ENCODE peak calls at places on chromosomes 1 and 21, in eight cellular contexts. G is tibial artery, Q is psoas muscle, K is dorsolateral prefrontal cortex, Z is heart right ventricle, W is heart left ventricle, C is adrenal gland, V is foreskin keratinocyte. O is an unnamed sample.

GRCh38 chr1:211734791-211735190 is 59.4 kb upstream of the NEK2 start:
- DNase-seq in G (no peak), Q (no peak), K (no peak), Z (no peak), W (no peak), C (no peak), V (no peak), O (no peak)

GRCh38 chr1:18534810-18535205 is 54.1 kb downstream of the KLHDC7A start:
- DNase-seq in G (no peak), Q (no peak), K (no peak), Z (no peak), W (no peak), C (no peak), V (no peak), O (no peak)

GRCh38 chr1:84260852-84261518 is 40.5 kb upstream of the SAMD13 start:
- DNase-seq in G (no peak), Q (no peak), K (no peak), Z (no peak), W (no peak), C (no peak), V (no peak), O (no peak)

GRCh38 chr1:90717665-90718410 is 736 bp upstream of the BARHL2 start:
- DNase-seq in G (no peak), Q (no peak), K (no peak), Z (no peak), W (no peak), C (no peak), V (no peak), O (no peak)

GRCh38 chr1:95407864-95408291 is 173.9 kb downstream of the RWDD3 start:
- DNase-seq in G (no peak), Q (no peak), K (no peak), Z (no peak), W (no peak), C (no peak), V (no peak), O (no peak)

GRCh38 chr1:228084325-228084724 is 1.8 kb downstream of the ARF1 start:
- DNase-seq in G (no peak), Q (peak; percentile 11), K (peak; percentile 29), Z (no peak), W (no peak), C (no peak), V (no peak), O (no peak)

GRCh38 chr21:34886554-34887385 is 162.3 kb downstream of the RUNX1 start:
- DNase-seq in G (peak; percentile 40), Q (peak; percentile 60), K (no peak), Z (peak; percentile 24), W (peak; percentile 36), C (peak; percentile 25), V (no peak), O (no peak)

GRCh38 chr1:6603851-6604558 is 1.3 kb upstream of the KLHL21 start:
- DNase-seq in G (peak; percentile 89), Q (peak; percentile 89), K (no peak), Z (peak; percentile 72), W (peak; percentile 88), C (peak; percentile 63), V (no peak), O (no peak)

GRCh38 chr1:212595787-212596714 is 12.5 kb upstream of the ATF3 start:
- DNase-seq in G (no peak), Q (no peak), K (no peak), Z (no peak), W (no peak), C (no peak), V (peak; percentile 99), O (no peak)

GRCh38 chr1:207004931-207005830 is 27.4 kb downstream of the C1orf116 start:
- DNase-seq in G (no peak), Q (no peak), K (no peak), Z (no peak), W (no peak), C (peak; percentile 73), V (peak; percentile 64), O (peak; percentile 15)

GRCh38 chr1:36352910-36353878 is 29.7 kb upstream of the EVA1B start:
- DNase-seq in G (no peak), Q (peak; percentile 28), K (no peak), Z (no peak), W (no peak), C (no peak), V (no peak), O (no peak)

GRCh38 chr1:76299036-76299435 is 224.5 kb downstream of the ST6GALNAC3 start:
- DNase-seq in G (no peak), Q (no peak), K (no peak), Z (no peak), W (no peak), C (no peak), V (no peak), O (no peak)

GRCh38 chr1:145795257-145795881 is 28.5 kb downstream of the RNF115 start:
- DNase-seq in G (no peak), Q (no peak), K (no peak), Z (no peak), W (no peak), C (no peak), V (no peak), O (no peak)

GRCh38 chr1:243982451-243983018 is 68.5 kb upstream of the ZBTB18 start:
- DNase-seq in G (no peak), Q (no peak), K (no peak), Z (no peak), W (no peak), C (no peak), V (no peak), O (no peak)

GRCh38 chr1:180773210-180773865 is 139.4 kb upstream of the KIAA1614 start:
- DNase-seq in G (no peak), Q (no peak), K (no peak), Z (no peak), W (no peak), C (no peak), V (peak; percentile 11), O (no peak)

DNA sequence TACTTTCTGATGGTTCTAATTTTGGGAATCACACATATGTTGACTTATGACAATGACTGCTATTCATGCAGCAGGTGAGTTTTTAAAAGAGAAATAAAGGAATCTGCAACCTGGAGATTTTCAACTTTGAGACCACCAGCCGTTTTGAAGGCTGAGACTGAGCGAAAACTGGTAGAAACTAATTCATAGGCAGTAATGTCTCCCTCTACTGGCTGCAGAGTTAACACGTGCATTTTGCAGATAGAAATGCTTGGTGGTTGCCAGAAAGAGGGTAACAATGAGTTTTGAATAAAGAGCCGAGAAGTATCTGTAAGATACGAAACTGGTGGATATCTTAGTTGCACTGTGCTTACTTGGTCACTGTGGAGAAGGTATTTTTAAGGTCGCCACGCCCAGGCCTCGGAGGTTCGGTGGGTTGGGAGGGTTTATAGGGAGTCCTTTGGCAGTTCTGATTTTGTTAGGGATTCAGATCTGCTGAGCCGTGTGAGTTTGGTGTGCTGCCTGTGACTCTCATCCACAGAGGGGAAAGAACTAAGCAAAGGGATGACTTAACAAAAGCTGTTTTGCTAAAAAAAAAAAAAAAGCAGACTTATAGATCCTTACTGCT is 83.0 kb downstream of the RYR2 start:
- DNase-seq in G (no peak), Q (no peak), K (no peak), Z (no peak), W (no peak), C (no peak), V (no peak), O (no peak)
- TF ChIP-seq CTCF in G (peak; percentile 46), Q (no peak), K (no peak), Z (peak; percentile 37), W (peak; percentile 11), C (peak; percentile 22), V (peak; percentile 24), O (no peak)

DNA sequence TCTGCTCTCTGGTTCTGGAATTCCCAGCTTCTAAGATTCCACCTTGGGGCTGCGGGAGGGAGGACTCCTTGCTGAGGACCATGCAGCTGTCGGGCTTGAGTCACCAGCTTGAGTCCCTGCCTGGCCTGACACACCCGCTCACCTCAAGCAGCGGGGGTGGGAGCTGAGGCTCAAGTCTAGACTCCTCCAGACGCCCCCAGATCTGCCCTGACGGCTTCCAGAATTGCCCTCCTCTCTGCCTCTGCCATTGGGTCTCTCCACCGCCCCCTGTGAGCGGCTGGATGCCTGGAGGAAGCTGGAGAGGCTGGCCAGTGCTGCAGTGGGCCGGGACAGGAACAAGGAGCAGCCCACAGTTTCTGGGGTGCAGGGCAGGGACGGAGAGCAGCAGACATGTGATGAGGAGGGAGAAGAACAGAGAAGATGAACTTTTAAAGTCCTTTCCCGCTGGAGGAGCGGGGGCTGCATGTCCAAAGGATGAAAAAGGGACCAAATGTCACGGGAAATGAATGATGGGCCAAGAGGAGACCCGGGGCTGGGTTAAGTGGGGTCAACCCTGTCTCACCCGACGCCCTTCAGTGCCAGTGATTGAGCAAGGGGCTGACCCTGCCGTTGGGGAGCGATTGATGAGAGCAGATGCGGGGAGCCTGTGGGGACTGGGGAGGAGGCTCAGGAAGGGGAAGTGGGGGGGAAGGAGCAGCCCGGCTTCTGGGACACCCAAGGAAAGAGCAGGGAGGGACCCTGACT is 13.5 kb downstream of the CRABP2 start:
- DNase-seq in G (no peak), Q (no peak), K (no peak), Z (no peak), W (no peak), C (no peak), V (peak; percentile 61), O (no peak)
- H3K27ac ChIP-seq in G (no peak overlapping the region), Q (no peak overlapping the region), K (no peak overlapping the region), Z (no peak overlapping the region), W (no peak overlapping the region), C (no peak overlapping the region), V (peak overlapping the region; percentile 62), O (no peak overlapping the region)

GRCh38 chr21:31725202-31725840 is 6.6 kb downstream of the SCAF4 start:
- DNase-seq in G (no peak), Q (no peak), K (no peak), Z (no peak), W (no peak), C (no peak), V (no peak), O (no peak)
- H3K27me3 ChIP-seq in G (no peaks in the 10 kb centered on the region), Q (no peaks in the 10 kb centered on the region), K (no peaks in the 10 kb centered on the region), Z (no peaks in the 10 kb centered on the region), W (no peaks in the 10 kb centered on the region), C (no peaks in the 10 kb centered on the region), V (no peaks in the 10 kb centered on the region), O (no peaks in the 10 kb centered on the region)

GRCh38 chr1:9240914-9241820 is 6.6 kb downstream of the H6PD start:
- DNase-seq in G (no peak), Q (no peak), K (no peak), Z (no peak), W (no peak), C (no peak), V (no peak), O (no peak)

GRCh38 chr1:9238550-9238949 is 4.0 kb downstream of the H6PD start:
- DNase-seq in G (no peak), Q (no peak), K (no peak), Z (no peak), W (no peak), C (no peak), V (no peak), O (no peak)

GRCh38 chr1:9241891-9242290 is 7.3 kb downstream of the H6PD start:
- DNase-seq in G (no peak), Q (no peak), K (no peak), Z (no peak), W (no peak), C (no peak), V (no peak), O (no peak)

GRCh38 chr1:9238134-9238533 is 3.6 kb downstream of the H6PD start:
- DNase-seq in G (no peak), Q (peak; percentile 60), K (no peak), Z (no peak), W (no peak), C (no peak), V (no peak), O (no peak)

GRCh38 chr1:9239622-9240401 is 5.2 kb downstream of the H6PD start:
- DNase-seq in G (peak; percentile 59), Q (peak; percentile 72), K (no peak), Z (peak; percentile 53), W (peak; percentile 66), C (peak; percentile 77), V (no peak), O (peak; percentile 53)
- TF ChIP-seq CTCF in G (no peak), Q (no peak), K (no peak), Z (no peak), W (no peak), C (no peak), V (no peak), O (no peak)